ENCODE peak calls at places on chromosomes 11 and 22, in seven cellular contexts. One of them, this sample, is unnamed.

GRCh38 chr11:17786824-17787525 is 52.4 kb downstream of the KCNC1 start:
- DNase-seq in HepG2: no peak
- DNase-seq in K562: no peak
- DNase-seq in SK-N-SH: no peak
- DNase-seq in H1: no peak
- DNase-seq in GM12892: no peak
- DNase-seq in GM12878: no peak
- DNase-seq in this sample: no peak

GRCh38 chr11:65911682-65912568 is 6.9 kb downstream of the C11orf68 start:
- DNase-seq in HepG2: no peak
- DNase-seq in H1: peak
- DNase-seq in SK-N-SH: peak
- DNase-seq in GM12892: no peak
- DNase-seq in K562: peak
- DNase-seq in GM12878: no peak
- DNase-seq in this sample: no peak

GRCh38 chr22:24208012-24208749 is 26.9 kb downstream of the SUSD2 start:
- DNase-seq in SK-N-SH: peak
- DNase-seq in HepG2: peak
- DNase-seq in GM12878: no peak
- DNase-seq in H1: no peak
- DNase-seq in GM12892: no peak
- DNase-seq in K562: no peak
- DNase-seq in this sample: no peak

GRCh38 chr11:66677599-66678375 is at the start of gene RBM4B:
- DNase-seq in SK-N-SH: peak
- DNase-seq in K562: peak
- DNase-seq in GM12878: peak
- DNase-seq in GM12892: peak
- DNase-seq in HepG2: peak
- DNase-seq in H1: peak
- DNase-seq in this sample: peak

GRCh38 chr11:71420455-71421241 is 27.5 kb downstream of the DHCR7 start:
- DNase-seq in HepG2: peak
- DNase-seq in K562: peak
- DNase-seq in H1: peak
- DNase-seq in SK-N-SH: peak
- DNase-seq in GM12878: peak
- DNase-seq in GM12892: no peak
- DNase-seq in this sample: no peak

GRCh38 chr11:122069946-122070345 is 46.1 kb downstream of the BLID start:
- DNase-seq in K562: no peak
- DNase-seq in GM12878: no peak
- DNase-seq in SK-N-SH: peak
- DNase-seq in GM12892: no peak
- DNase-seq in H1: no peak
- DNase-seq in HepG2: peak
- DNase-seq in this sample: no peak

GRCh38 chr22:23163665-23164064 is 16.6 kb upstream of the BCR start:
- DNase-seq in K562: no peak
- DNase-seq in HepG2: no peak
- DNase-seq in SK-N-SH: no peak
- DNase-seq in H1: no peak
- DNase-seq in GM12878: no peak
- DNase-seq in GM12892: no peak
- DNase-seq in this sample: no peak

GRCh38 chr11:455566-456147 is 5.6 kb downstream of the PTDSS2 start:
- DNase-seq in SK-N-SH: no peak
- DNase-seq in H1: no peak
- DNase-seq in GM12878: no peak
- DNase-seq in GM12892: no peak
- DNase-seq in K562: no peak
- DNase-seq in HepG2: no peak
- DNase-seq in this sample: no peak

GRCh38 chr22:32326647-32327046 is 31.0 kb upstream of the RFPL3 start:
- DNase-seq in K562: no peak
- DNase-seq in H1: peak
- DNase-seq in HepG2: no peak
- DNase-seq in GM12892: no peak
- DNase-seq in SK-N-SH: no peak
- DNase-seq in GM12878: no peak
- DNase-seq in this sample: no peak

GRCh38 chr11:46003647-46004046 is 81.2 kb downstream of the LARGE2 start:
- DNase-seq in H1: no peak
- DNase-seq in HepG2: no peak
- DNase-seq in GM12878: no peak
- DNase-seq in GM12892: no peak
- DNase-seq in K562: no peak
- DNase-seq in SK-N-SH: no peak
- DNase-seq in this sample: no peak

GRCh38 chr11:85913486-85913885 is 58.3 kb downstream of the CCDC83 start:
- DNase-seq in H1: no peak
- DNase-seq in GM12878: no peak
- DNase-seq in K562: no peak
- DNase-seq in SK-N-SH: no peak
- DNase-seq in HepG2: no peak
- DNase-seq in GM12892: no peak
- DNase-seq in this sample: no peak

GRCh38 chr22:29339381-29340235 is 24.1 kb upstream of the RASL10A start:
- DNase-seq in SK-N-SH: no peak
- DNase-seq in GM12892: no peak
- DNase-seq in HepG2: no peak
- DNase-seq in GM12878: no peak
- DNase-seq in H1: no peak
- DNase-seq in K562: no peak
- DNase-seq in this sample: no peak

GRCh38 chr11:23540101-23540561 is 679.9 kb upstream of the CCDC179 start:
- DNase-seq in GM12878: peak
- DNase-seq in GM12892: no peak
- DNase-seq in HepG2: peak
- DNase-seq in K562: peak
- DNase-seq in SK-N-SH: peak
- DNase-seq in H1: peak
- DNase-seq in this sample: peak

GRCh38 chr11:115439385-115439784 is 64.8 kb downstream of the CADM1 start:
- DNase-seq in H1: no peak
- DNase-seq in GM12892: no peak
- DNase-seq in K562: no peak
- DNase-seq in HepG2: no peak
- DNase-seq in SK-N-SH: no peak
- DNase-seq in GM12878: no peak
- DNase-seq in this sample: no peak

GRCh38 chr11:78212586-78213371 is 24.1 kb downstream of the USP35 start:
- DNase-seq in H1: no peak
- DNase-seq in HepG2: no peak
- DNase-seq in SK-N-SH: no peak
- DNase-seq in K562: no peak
- DNase-seq in GM12892: no peak
- DNase-seq in GM12878: no peak
- DNase-seq in this sample: no peak
- TF ChIP-seq TAF1 in H1: no peak
- TF ChIP-seq TAF1 in HepG2: no peak
- TF ChIP-seq TAF1 in SK-N-SH: no peak
- TF ChIP-seq TAF1 in K562: no peak
- TF ChIP-seq TAF1 in GM12892: no peak
- TF ChIP-seq TAF1 in GM12878: no peak
- TF ChIP-seq TAF1 in this sample: no peak

DNA sequence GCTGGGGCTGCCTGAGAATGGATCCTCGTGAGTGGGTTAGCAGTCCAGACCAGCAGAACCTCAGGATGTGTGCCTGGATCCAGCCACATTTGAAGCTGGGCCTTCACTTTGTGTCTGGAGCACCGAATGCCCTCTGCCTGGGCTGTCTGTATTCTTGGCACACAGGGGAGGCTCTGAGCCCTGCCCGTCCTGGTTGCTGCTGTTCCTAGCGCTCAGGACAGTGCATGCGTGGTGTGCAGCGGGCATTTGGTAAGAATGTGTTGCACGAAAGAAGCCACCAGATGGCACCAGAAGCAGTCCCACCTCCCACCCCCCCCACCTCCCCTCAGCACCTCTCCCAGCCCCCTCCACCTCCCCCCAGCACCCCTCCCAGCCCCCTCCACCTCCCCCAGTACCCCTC is 4.1 kb upstream of the MAPK11 start:
- DNase-seq in GM12892: no peak
- DNase-seq in H1: no peak
- DNase-seq in HepG2: peak
- DNase-seq in SK-N-SH: peak
- DNase-seq in GM12878: no peak
- DNase-seq in K562: peak
- DNase-seq in this sample: no peak
- TF ChIP-seq TAF1 in GM12892: no peak
- TF ChIP-seq TAF1 in H1: no peak
- TF ChIP-seq TAF1 in HepG2: no peak
- TF ChIP-seq TAF1 in SK-N-SH: no peak
- TF ChIP-seq TAF1 in GM12878: no peak
- TF ChIP-seq TAF1 in K562: no peak
- TF ChIP-seq TAF1 in this sample: no peak

GRCh38 chr11:11513438-11513837 is 108.4 kb downstream of the GALNT18 start:
- DNase-seq in GM12878: no peak
- DNase-seq in K562: no peak
- DNase-seq in SK-N-SH: no peak
- DNase-seq in HepG2: no peak
- DNase-seq in H1: no peak
- DNase-seq in GM12892: no peak
- DNase-seq in this sample: no peak

GRCh38 chr11:11512502-11512901 is 109.3 kb downstream of the GALNT18 start:
- DNase-seq in SK-N-SH: no peak
- DNase-seq in HepG2: no peak
- DNase-seq in GM12878: no peak
- DNase-seq in H1: no peak
- DNase-seq in K562: no peak
- DNase-seq in GM12892: no peak
- DNase-seq in this sample: no peak

GRCh38 chr11:11512929-11513328 is 108.9 kb downstream of the GALNT18 start:
- DNase-seq in K562: no peak
- DNase-seq in H1: no peak
- DNase-seq in HepG2: no peak
- DNase-seq in GM12878: no peak
- DNase-seq in SK-N-SH: no peak
- DNase-seq in GM12892: no peak
- DNase-seq in this sample: no peak

GRCh38 chr11:11512090-11512489 is 109.7 kb downstream of the GALNT18 start:
- DNase-seq in HepG2: no peak
- DNase-seq in SK-N-SH: no peak
- DNase-seq in GM12892: no peak
- DNase-seq in H1: no peak
- DNase-seq in K562: no peak
- DNase-seq in GM12878: no peak
- DNase-seq in this sample: no peak

DNA sequence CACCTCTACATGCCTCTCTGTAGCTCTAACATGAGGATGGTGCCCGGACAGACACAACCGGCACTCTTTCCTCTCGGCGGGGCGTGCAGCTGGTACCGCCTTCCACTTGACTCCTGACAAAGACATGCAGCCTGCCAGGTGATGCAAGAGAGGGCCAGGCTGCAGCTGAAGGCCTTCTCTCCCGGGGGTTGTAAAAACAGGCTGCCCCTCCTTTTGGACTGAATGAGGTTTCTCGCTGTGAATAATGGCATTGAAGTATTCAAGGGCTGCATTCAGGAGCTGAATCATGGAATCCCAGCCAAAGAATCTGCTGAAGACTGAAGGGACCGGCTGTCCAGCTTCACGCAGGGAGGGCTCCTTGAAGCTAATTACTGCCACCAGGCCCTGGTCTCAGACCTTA is 110.9 kb downstream of the GALNT18 start:
- DNase-seq in H1: no peak
- DNase-seq in GM12892: no peak
- DNase-seq in HepG2: no peak
- DNase-seq in GM12878: no peak
- DNase-seq in SK-N-SH: no peak
- DNase-seq in K562: no peak
- DNase-seq in this sample: no peak
- TF ChIP-seq TAF1 in H1: no peak
- TF ChIP-seq TAF1 in GM12892: no peak
- TF ChIP-seq TAF1 in HepG2: no peak
- TF ChIP-seq TAF1 in GM12878: no peak
- TF ChIP-seq TAF1 in SK-N-SH: no peak
- TF ChIP-seq TAF1 in K562: no peak
- TF ChIP-seq TAF1 in this sample: no peak

GRCh38 chr11:112004389-112004788 is 20.8 kb upstream of the DLAT start:
- DNase-seq in SK-N-SH: peak
- DNase-seq in HepG2: peak
- DNase-seq in K562: peak
- DNase-seq in GM12878: no peak
- DNase-seq in H1: peak
- DNase-seq in GM12892: peak
- DNase-seq in this sample: peak
- TF ChIP-seq TAF1 in SK-N-SH: no peak
- TF ChIP-seq TAF1 in HepG2: no peak
- TF ChIP-seq TAF1 in K562: no peak
- TF ChIP-seq TAF1 in GM12878: no peak
- TF ChIP-seq TAF1 in H1: no peak
- TF ChIP-seq TAF1 in GM12892: no peak
- TF ChIP-seq TAF1 in this sample: no peak

GRCh38 chr11:64304316-64305072 is 830 bp upstream of the ESRRA start:
- DNase-seq in HepG2: peak
- DNase-seq in GM12892: peak
- DNase-seq in H1: peak
- DNase-seq in K562: peak
- DNase-seq in SK-N-SH: peak
- DNase-seq in GM12878: peak
- DNase-seq in this sample: peak

GRCh38 chr11:64305075-64305690 is at the start of gene ESRRA:
- DNase-seq in K562: peak
- DNase-seq in H1: peak
- DNase-seq in GM12892: peak
- DNase-seq in GM12878: peak
- DNase-seq in SK-N-SH: peak
- DNase-seq in HepG2: peak
- DNase-seq in this sample: peak

GRCh38 chr11:64305691-64306562 is 603 bp downstream of the ESRRA start:
- DNase-seq in K562: peak
- DNase-seq in HepG2: peak
- DNase-seq in SK-N-SH: peak
- DNase-seq in H1: peak
- DNase-seq in GM12878: no peak
- DNase-seq in GM12892: no peak
- DNase-seq in this sample: no peak

GRCh38 chr11:64306563-64306875 is 1.2 kb downstream of the ESRRA start:
- DNase-seq in K562: no peak
- DNase-seq in SK-N-SH: no peak
- DNase-seq in GM12892: no peak
- DNase-seq in HepG2: no peak
- DNase-seq in GM12878: no peak
- DNase-seq in H1: no peak
- DNase-seq in this sample: no peak

GRCh38 chr11:64306876-64307622 is 1.7 kb downstream of the ESRRA start:
- DNase-seq in GM12892: no peak
- DNase-seq in H1: no peak
- DNase-seq in SK-N-SH: no peak
- DNase-seq in HepG2: peak
- DNase-seq in GM12878: no peak
- DNase-seq in K562: peak
- DNase-seq in this sample: no peak
- TF ChIP-seq TAF1 in GM12892: no peak
- TF ChIP-seq TAF1 in H1: no peak
- TF ChIP-seq TAF1 in SK-N-SH: no peak
- TF ChIP-seq TAF1 in HepG2: no peak
- TF ChIP-seq TAF1 in GM12878: no peak
- TF ChIP-seq TAF1 in K562: no peak
- TF ChIP-seq TAF1 in this sample: no peak